ENCODE peak calls at places on chromosomes 16 and 17, in four cellular contexts. R, M, U and I are unnamed samples.

GRCh38 chr16:84925092-84925772 is 86.1 kb downstream of the ZDHHC7 start:
- DNase-seq in R (peak; percentile 90), M (no peak), U (peak; percentile 57), I (peak; percentile 4)

GRCh38 chr16:87138316-87138715 is 178.9 kb downstream of the C16orf95 start:
- DNase-seq in R (peak; percentile 13), M (no peak), U (no peak), I (no peak)

GRCh38 chr16:2275476-2276450 is 7.8 kb upstream of the RNPS1 start:
- DNase-seq in R (peak; percentile 35), M (no peak), U (no peak), I (no peak)

GRCh38 chr16:1543085-1543896 is 9.8 kb downstream of the TMEM204 start:
- DNase-seq in R (peak; percentile 75), M (peak; percentile 87), U (peak; percentile 30), I (no peak)

GRCh38 chr16:53792161-53792951 is 88.4 kb downstream of the FTO start:
- DNase-seq in R (no peak), M (peak; percentile 56), U (no peak), I (no peak)

GRCh38 chr17:46191332-46192210 is 1.7 kb downstream of the KANSL1 start:
- DNase-seq in R (peak; percentile 85), M (peak; percentile 35), U (peak; percentile 51), I (no peak)

GRCh38 chr16:48912360-48912759 is 302.4 kb upstream of the N4BP1 start:
- DNase-seq in R (peak; percentile 61), M (no peak), U (peak; percentile 48), I (no peak)

GRCh38 chr17:76032073-76032779 is 5.1 kb upstream of the EVPL start:
- DNase-seq in R (no peak), M (no peak), U (no peak), I (no peak)

GRCh38 chr17:47785538-47786123 is 36.0 kb downstream of the OSBPL7 start:
- DNase-seq in R (peak; percentile 96), M (peak; percentile 27), U (peak; percentile 19), I (no peak)

GRCh38 chr16:72969146-72969545 is 78.8 kb downstream of the ZFHX3 start:
- DNase-seq in R (no peak), M (no peak), U (no peak), I (no peak)

GRCh38 chr16:87628940-87629339 is 26.6 kb downstream of the JPH3 start:
- DNase-seq in R (no peak), M (peak; percentile 24), U (peak; percentile 38), I (no peak)

GRCh38 chr17:37643829-37644228 is 583 bp upstream of the DDX52 start:
- DNase-seq in R (no peak), M (peak; percentile 33), U (no peak), I (no peak)

GRCh38 chr17:64635647-64636305 is 26.3 kb downstream of the SMURF2 start:
- DNase-seq in R (no peak), M (peak; percentile 91), U (peak; percentile 68), I (peak; percentile 50)

GRCh38 chr17:21245703-21246102 is 7.5 kb downstream of the NATD1 start:
- DNase-seq in R (peak; percentile 62), M (no peak), U (no peak), I (no peak)

GRCh38 chr16:1134776-1135458 is 18.0 kb upstream of the CACNA1H start:
- DNase-seq in R (no peak), M (no peak), U (no peak), I (no peak)

GRCh38 chr17:55735784-55736405 is 13.2 kb upstream of the TMEM100 start:
- DNase-seq in R (no peak), M (peak; percentile 54), U (peak; percentile 63), I (no peak)

GRCh38 chr17:38911081-38911730 is 14.2 kb upstream of the LASP1NB start:
- DNase-seq in R (peak; percentile 39), M (no peak), U (no peak), I (no peak)

GRCh38 chr16:51759329-51759728 is 608.3 kb upstream of the SALL1 start:
- DNase-seq in R (no peak), M (no peak), U (no peak), I (no peak)

GRCh38 chr16:79363035-79363434 is 237.5 kb downstream of the MAF start:
- DNase-seq in R (no peak), M (no peak), U (no peak), I (no peak)

GRCh38 chr17:44558349-44559287 is 1.3 kb downstream of the FZD2 start:
- DNase-seq in R (peak; percentile 82), M (peak; percentile 61), U (no peak), I (no peak)

GRCh38 chr17:56679148-56679766 is 85.8 kb downstream of the NOG start:
- DNase-seq in R (peak; percentile 66), M (peak; percentile 42), U (no peak), I (no peak)

GRCh38 chr17:75011788-75012319 is 616 bp upstream of the MRPL58 start:
- DNase-seq in R (no peak), M (peak; percentile 59), U (no peak), I (no peak)

GRCh38 chr17:75009139-75009724 is 3.2 kb upstream of the MRPL58 start:
- DNase-seq in R (no peak), M (no peak), U (no peak), I (no peak)

GRCh38 chr17:75012320-75013076 is at the start of gene MRPL58:
- DNase-seq in R (peak; percentile 99), M (peak; percentile 92), U (peak; percentile 94), I (peak; percentile 57)

GRCh38 chr17:75013077-75013391 is 564 bp downstream of the MRPL58 start:
- DNase-seq in R (no peak), M (no peak), U (no peak), I (no peak)

DNA sequence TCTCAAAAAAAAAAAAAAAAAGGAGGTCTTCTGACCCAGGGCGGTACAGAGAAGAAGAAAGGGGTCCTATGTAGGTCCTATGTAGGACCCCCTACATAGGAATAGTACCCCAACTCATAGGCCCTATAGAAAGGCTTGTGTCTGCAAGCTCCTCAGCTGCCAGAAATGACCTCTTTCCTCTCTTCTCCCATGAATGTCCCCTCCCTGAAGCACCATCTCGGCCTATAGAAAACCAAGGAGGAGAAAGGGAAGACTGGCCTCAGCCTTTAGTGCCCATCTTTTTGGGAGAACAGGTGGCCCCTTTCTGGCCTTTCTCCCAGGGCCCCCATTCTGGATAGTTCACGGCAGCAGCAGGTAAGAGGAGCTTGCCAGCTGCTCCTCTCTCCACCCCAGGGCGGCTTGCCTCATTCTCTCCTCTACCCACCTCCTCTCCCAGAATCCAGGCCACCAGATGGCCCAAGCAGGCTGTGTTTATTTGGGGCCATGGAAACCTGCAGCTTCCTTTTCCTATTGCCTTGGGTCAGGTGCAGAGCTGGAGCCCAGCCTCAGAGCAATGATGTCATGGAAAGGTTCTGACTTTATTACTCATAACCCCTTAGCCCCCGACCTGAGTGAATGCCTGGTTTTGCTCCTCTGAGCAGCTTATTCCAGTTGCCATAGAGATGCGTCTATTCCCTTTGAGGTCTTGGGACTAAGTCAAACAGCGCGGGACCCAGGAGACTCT is 1.6 kb upstream of the MRPL58 start:
- DNase-seq in R (peak; percentile 78), M (peak; percentile 42), U (no peak), I (no peak)
- TF ChIP-seq CTCF in R (no peak), M (no peak), U (no peak), I (no peak)

GRCh38 chr17:73292031-73292531 is 19.7 kb downstream of the CDC42EP4 start:
- DNase-seq in R (no peak), M (peak; percentile 85), U (no peak), I (no peak)
- H3K4me3 ChIP-seq in R (no peak overlapping the region), M (peak overlapping the region; percentile 18), U (peak overlapping the region; percentile 57), I (no peak overlapping the region)

GRCh38 chr17:80035937-80036714 is at the start of gene CCDC40:
- DNase-seq in R (peak; percentile 97), M (peak; percentile 70), U (peak; percentile 62), I (no peak)
- TF ChIP-seq CTCF in R (peak; percentile 25), M (no peak), U (no peak), I (peak; percentile 6)

DNA sequence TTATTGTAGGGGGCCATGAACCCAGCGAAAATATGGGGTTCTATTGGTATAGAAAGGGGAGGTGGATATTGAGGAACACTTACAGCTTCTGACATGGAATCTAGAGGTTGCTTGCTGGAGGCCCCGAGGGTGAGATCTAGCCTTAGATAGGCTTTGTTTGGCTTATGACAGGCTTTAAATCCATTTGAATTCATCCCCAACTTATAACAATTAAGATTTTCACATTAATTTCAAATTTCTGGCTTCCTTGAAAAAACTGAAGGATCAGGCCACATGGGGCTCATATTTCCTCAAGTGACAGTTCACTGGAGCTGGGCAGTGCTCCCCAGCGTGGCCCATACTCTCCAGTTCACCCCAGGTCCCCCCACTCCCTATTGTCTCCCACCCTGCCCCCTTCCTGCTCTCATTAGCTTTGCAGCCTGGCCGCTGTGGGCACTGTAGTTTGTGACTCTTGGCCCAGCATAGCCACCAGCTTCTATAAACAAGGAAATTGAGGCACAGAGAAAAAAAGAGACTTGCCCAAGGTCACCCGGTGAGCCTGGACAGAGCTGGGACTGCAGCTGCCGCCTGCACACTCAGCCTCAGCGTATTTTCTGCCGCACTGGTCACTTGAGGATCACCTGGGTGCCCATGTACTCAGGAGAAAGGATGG is 19.8 kb upstream of the ADGRG1 start:
- DNase-seq in R (peak; percentile 41), M (no peak), U (no peak), I (no peak)
- H3K4me3 ChIP-seq in R (no peak overlapping the region), M (no peak overlapping the region), U (no peak overlapping the region), I (no peak overlapping the region)

GRCh38 chr17:7809086-7809790 is 24.8 kb upstream of the KDM6B start:
- DNase-seq in R (peak; percentile 38), M (no peak), U (no peak), I (no peak)
- TF ChIP-seq CTCF in R (no peak), M (no peak), U (no peak), I (no peak)

DNA sequence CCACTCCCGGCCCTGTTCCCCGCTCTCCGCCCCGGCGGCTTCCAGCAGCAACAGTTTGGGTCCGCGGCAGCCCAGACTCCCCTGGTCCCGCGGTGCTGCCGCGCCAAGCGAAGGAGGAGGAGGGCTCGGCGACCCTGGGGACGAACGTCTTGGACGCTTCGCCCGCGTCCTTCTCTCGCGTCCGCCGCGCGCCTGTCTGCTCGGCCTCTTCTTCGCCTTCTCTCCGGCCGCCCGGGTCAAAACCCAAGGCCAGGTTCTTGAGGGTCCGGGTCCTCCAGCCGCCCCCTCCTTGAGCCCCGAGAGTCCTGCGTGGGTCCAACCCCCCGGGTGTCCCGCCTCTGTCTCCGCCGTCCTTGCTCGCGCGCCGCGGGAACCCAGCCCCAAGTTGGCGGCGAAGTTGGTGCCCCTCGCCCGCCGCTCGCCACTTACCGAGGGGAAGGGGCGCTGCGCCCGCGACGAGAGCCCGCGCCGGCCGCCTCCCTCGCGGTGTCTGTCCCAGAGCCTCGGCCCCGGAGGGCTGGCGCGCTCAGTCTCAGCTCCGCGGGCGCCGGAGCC is 1.4 kb upstream of the GRIN2C start:
- DNase-seq in R (peak; percentile 67), M (no peak), U (no peak), I (no peak)
- H3K4me3 ChIP-seq in R (no peak overlapping the region), M (no peak overlapping the region), U (no peak overlapping the region), I (no peak overlapping the region)